ENCODE peak calls at places on chromosomes 3 and 15, in eight cellular contexts. Z is adrenal gland; J is effector memory CD8-positive, alpha-beta T cell; N is omental fat pad; G is uterus; L is fibroblast of mammary gland; P is right cardiac atrium; A is midbrain. Q is an unnamed sample.

GRCh38 chr15:93164409-93164808 is 75.4 kb upstream of the RGMA start:
- DNase-seq in Z (no peak), J (peak; percentile 12), N (no peak), G (no peak), L (no peak), P (no peak), A (no peak), Q (no peak)

GRCh38 chr3:81492048-81492447 is 269.4 kb downstream of the GBE1 start:
- DNase-seq in Z (no peak), J (no peak), N (no peak), G (no peak), L (peak; percentile 82), P (no peak), A (no peak), Q (no peak)

GRCh38 chr3:145899229-145899628 is 261.8 kb downstream of the PLOD2 start:
- DNase-seq in Z (no peak), J (no peak), N (no peak), G (no peak), L (no peak), P (no peak), A (no peak), Q (no peak)

GRCh38 chr15:98858610-98859023 is 149.0 kb downstream of the PGPEP1L start:
- DNase-seq in Z (no peak), J (no peak), N (no peak), G (no peak), L (no peak), P (no peak), A (no peak), Q (no peak)

GRCh38 chr3:144364797-144365196 is 393.2 kb downstream of the DIPK2A start:
- DNase-seq in Z (no peak), J (no peak), N (no peak), G (no peak), L (no peak), P (no peak), A (no peak), Q (no peak)

GRCh38 chr3:32453346-32453745 is 49.3 kb downstream of the CMTM6 start:
- DNase-seq in Z (no peak), J (no peak), N (no peak), G (no peak), L (peak; percentile 57), P (no peak), A (no peak), Q (peak; percentile 13)

GRCh38 chr3:22887664-22888291 is 315.3 kb upstream of the UBE2E2 start:
- DNase-seq in Z (peak; percentile 31), J (no peak), N (no peak), G (no peak), L (peak; percentile 56), P (no peak), A (peak; percentile 7), Q (no peak)

GRCh38 chr3:20658491-20658890 is 472.5 kb upstream of the SGO1 start:
- DNase-seq in Z (no peak), J (no peak), N (no peak), G (no peak), L (no peak), P (no peak), A (no peak), Q (no peak)

GRCh38 chr3:4564928-4565586 is 71.9 kb downstream of the ITPR1 start:
- DNase-seq in Z (no peak), J (no peak), N (no peak), G (no peak), L (no peak), P (no peak), A (no peak), Q (no peak)

GRCh38 chr3:93973160-93974126 is at the start of gene PROS1:
- DNase-seq in Z (peak; percentile 85), J (peak; percentile 13), N (peak; percentile 79), G (peak; percentile 88), L (peak; percentile 88), P (peak; percentile 93), A (peak; percentile 61), Q (peak; percentile 79)

GRCh38 chr3:7517979-7518378 is 657.1 kb downstream of the GRM7 start:
- DNase-seq in Z (no peak), J (no peak), N (no peak), G (no peak), L (no peak), P (no peak), A (peak; percentile 4), Q (no peak)

GRCh38 chr15:80160570-80161156 is 7.9 kb downstream of the FAH start:
- DNase-seq in Z (peak; percentile 86), J (no peak), N (no peak), G (no peak), L (peak; percentile 96), P (peak; percentile 47), A (peak; percentile 57), Q (no peak)

GRCh38 chr3:105385868-105386508 is 19.3 kb downstream of the ALCAM start:
- DNase-seq in Z (no peak), J (no peak), N (no peak), G (no peak), L (no peak), P (no peak), A (no peak), Q (no peak)

GRCh38 chr3:48130321-48130881 is 57.8 kb downstream of the CDC25A start:
- DNase-seq in Z (peak; percentile 66), J (no peak), N (no peak), G (peak; percentile 56), L (peak; percentile 89), P (peak; percentile 92), A (peak; percentile 62), Q (no peak)

GRCh38 chr3:39103324-39103693 is 4.1 kb downstream of the GORASP1 start:
- DNase-seq in Z (no peak), J (no peak), N (no peak), G (no peak), L (no peak), P (no peak), A (no peak), Q (peak; percentile 49)

GRCh38 chr3:191528589-191528988 is 67.6 kb downstream of the PYDC2 start:
- DNase-seq in Z (no peak), J (no peak), N (no peak), G (no peak), L (peak; percentile 72), P (no peak), A (no peak), Q (no peak)

GRCh38 chr3:14407203-14407602 is 4.8 kb downstream of the SLC6A6 start:
- DNase-seq in Z (no peak), J (no peak), N (no peak), G (no peak), L (no peak), P (no peak), A (no peak), Q (no peak)

GRCh38 chr3:133880886-133881455 is 14.7 kb downstream of the RAB6B start:
- DNase-seq in Z (no peak), J (no peak), N (no peak), G (no peak), L (no peak), P (no peak), A (no peak), Q (peak; percentile 36)

GRCh38 chr3:35654471-35654870 is 15.1 kb downstream of the ARPP21 start:
- DNase-seq in Z (no peak), J (no peak), N (no peak), G (no peak), L (no peak), P (no peak), A (no peak), Q (no peak)